ENCODE peak calls at places on chromosome 10, in ten cellular contexts. J is IMR-90, Q is transverse colon, V is HepG2, K is gastrocnemius medialis, Y is A549, F is H1, O is heart left ventricle, W is stomach, B is K562. N is an unnamed sample. For H3K4me1, the result is how much of the 10 kb centered on the place peaks cover.

GRCh38 chr10:76558586-76558985 is 1079.0 kb downstream of the KCNMA1 start:
- DNase-seq in J (peak), Q (peak), V (peak), K (no peak), Y (no peak), F (no peak), O (no peak), W (peak), B (no peak), N (peak)

GRCh38 chr10:48324580-48324979 is 18.1 kb downstream of the MAPK8 start:
- DNase-seq in J (no peak), Q (no peak), V (no peak), K (no peak), Y (no peak), F (no peak), O (no peak), W (no peak), B (no peak), N (no peak)

GRCh38 chr10:4812952-4813351 is 13.1 kb upstream of the AKR1E2 start:
- DNase-seq in J (peak), Q (no peak), V (peak), K (no peak), Y (peak), F (no peak), O (no peak), W (no peak), B (peak), N (no peak)

GRCh38 chr10:72081772-72082590 is 6.4 kb downstream of the SPOCK2 start:
- DNase-seq in J (no peak), Q (peak), V (no peak), K (no peak), Y (no peak), F (no peak), O (no peak), W (peak), B (no peak), N (peak)

GRCh38 chr10:86243651-86244155 is 122.9 kb downstream of the GRID1 start:
- DNase-seq in J (no peak), Q (no peak), V (no peak), K (no peak), Y (no peak), F (no peak), O (no peak), W (no peak), B (no peak), N (no peak)

GRCh38 chr10:118210276-118210675 is 131.8 kb downstream of the FAM204A start:
- DNase-seq in J (no peak), Q (no peak), V (no peak), K (no peak), Y (no peak), F (no peak), O (no peak), W (no peak), B (no peak), N (no peak)

GRCh38 chr10:102644066-102644645 is at the start of gene TRIM8:
- DNase-seq in J (no peak), Q (peak), V (peak), K (no peak), Y (peak), F (no peak), O (no peak), W (peak), B (peak), N (no peak)

GRCh38 chr10:117551322-117552155 is 9.0 kb downstream of the EMX2 start:
- DNase-seq in J (no peak), Q (no peak), V (no peak), K (no peak), Y (no peak), F (no peak), O (no peak), W (no peak), B (no peak), N (no peak)

GRCh38 chr10:68239596-68240150 is 7.8 kb upstream of the ATOH7 start:
- DNase-seq in J (peak), Q (no peak), V (no peak), K (no peak), Y (no peak), F (no peak), O (no peak), W (no peak), B (no peak), N (no peak)

GRCh38 chr10:12241810-12242529 is 46.0 kb downstream of the CDC123 start:
- DNase-seq in J (peak), Q (no peak), V (no peak), K (no peak), Y (no peak), F (no peak), O (peak), W (no peak), B (no peak), N (no peak)

GRCh38 chr10:57624066-57624465 is 643.6 kb downstream of the IPMK start:
- DNase-seq in J (no peak), Q (no peak), V (no peak), K (no peak), Y (no peak), F (no peak), O (no peak), W (no peak), B (no peak), N (no peak)

GRCh38 chr10:94403034-94403822 is 887 bp downstream of the TBC1D12 start:
- DNase-seq in J (peak), Q (peak), V (peak), K (peak), Y (peak), F (no peak), O (peak), W (peak), B (peak), N (peak)

GRCh38 chr10:122494833-122495232 is 33.5 kb downstream of the HTRA1 start:
- DNase-seq in J (peak), Q (no peak), V (no peak), K (peak), Y (no peak), F (no peak), O (no peak), W (no peak), B (no peak), N (no peak)

GRCh38 chr10:12782537-12782936 is 219.0 kb downstream of the CCDC3 start:
- DNase-seq in J (peak), Q (peak), V (peak), K (no peak), Y (peak), F (no peak), O (peak), W (peak), B (peak), N (peak)

GRCh38 chr10:126663328-126663727 is 7.2 kb downstream of the C10orf90 start:
- DNase-seq in J (no peak), Q (no peak), V (no peak), K (peak), Y (no peak), F (no peak), O (peak), W (no peak), B (no peak), N (peak)

GRCh38 chr10:84261236-84261635 is 16.4 kb downstream of the RGR start:
- DNase-seq in J (no peak), Q (no peak), V (no peak), K (no peak), Y (no peak), F (no peak), O (no peak), W (no peak), B (no peak), N (no peak)

GRCh38 chr10:35386594-35387174 is 50.4 kb downstream of the CCNY start:
- DNase-seq in J (peak), Q (no peak), V (peak), K (no peak), Y (no peak), F (no peak), O (peak), W (peak), B (peak), N (no peak)

DNA sequence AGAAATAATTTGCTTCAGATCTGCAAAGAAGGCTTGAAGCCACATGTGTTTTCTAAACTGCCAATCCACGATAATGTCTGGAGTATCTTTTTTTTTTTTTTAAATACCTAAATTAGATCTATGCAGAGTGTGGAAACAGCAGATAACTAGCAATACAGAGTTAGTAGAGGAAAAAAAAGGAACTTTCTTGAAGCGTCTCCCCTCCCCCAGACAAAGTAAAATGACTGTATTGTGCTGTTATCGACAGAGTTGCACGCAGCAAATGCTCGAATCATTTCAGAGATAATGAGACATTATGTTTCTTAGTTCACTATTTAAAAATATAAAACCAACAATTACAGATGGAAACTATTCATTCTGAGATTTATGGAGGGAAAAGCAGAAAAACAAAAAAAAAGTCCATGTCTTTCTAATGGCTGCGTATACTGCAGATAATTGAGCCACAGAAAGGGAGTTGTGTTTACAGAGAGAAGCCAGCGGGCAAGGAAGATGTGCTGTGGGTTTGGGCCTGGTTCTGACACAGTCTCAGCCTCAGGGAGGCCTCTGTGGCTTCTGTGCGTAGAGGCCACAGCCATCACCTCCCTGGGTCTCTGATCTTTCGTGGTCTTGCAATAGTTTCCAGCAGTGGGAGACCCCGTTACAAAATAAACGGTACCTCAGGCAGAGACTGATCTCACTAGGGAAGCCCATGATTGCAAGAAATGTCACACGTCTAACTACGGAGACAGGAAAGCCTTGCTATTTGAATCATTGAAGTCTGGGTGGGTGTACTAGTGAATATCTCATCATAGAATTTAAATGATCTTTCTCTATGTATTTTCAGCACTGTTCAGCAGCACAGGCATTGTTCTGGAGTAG is 19.1 kb upstream of the KLF6 start:
- DNase-seq in J (peak), Q (no peak), V (no peak), K (no peak), Y (no peak), F (no peak), O (no peak), W (no peak), B (peak), N (no peak)
- H3K4me1 ChIP-seq in J (under half), Q (half or more), V (half or more), K (half or more), Y (half or more), F (under half), O (half or more), W (under half), B (half or more), N (under half)

GRCh38 chr10:131900350-131901152 is at the start of gene PPP2R2D:
- DNase-seq in J (peak), Q (peak), V (peak), K (peak), Y (peak), F (peak), O (peak), W (peak), B (peak), N (peak)

GRCh38 chr10:131899695-131900349 is 986 bp upstream of the PPP2R2D start:
- DNase-seq in J (no peak), Q (no peak), V (no peak), K (no peak), Y (peak), F (no peak), O (no peak), W (no peak), B (no peak), N (peak)

GRCh38 chr10:131902211-131902610 is 1.4 kb downstream of the PPP2R2D start:
- DNase-seq in J (no peak), Q (no peak), V (no peak), K (no peak), Y (no peak), F (no peak), O (no peak), W (no peak), B (no peak), N (peak)

GRCh38 chr10:131902691-131903090 is 1.9 kb downstream of the PPP2R2D start:
- DNase-seq in J (no peak), Q (no peak), V (no peak), K (no peak), Y (no peak), F (no peak), O (no peak), W (no peak), B (no peak), N (peak)

GRCh38 chr10:131901181-131901829 is 497 bp downstream of the PPP2R2D start:
- DNase-seq in J (peak), Q (peak), V (no peak), K (peak), Y (peak), F (no peak), O (peak), W (peak), B (no peak), N (peak)
- TF ChIP-seq POLR2A in J (no peak), Q (peak), V (no peak), K (no peak), Y (no peak), F (peak), O (no peak), W (no peak), B (no peak), N (no peak)

GRCh38 chr10:125096371-125096770 is 64.0 kb downstream of the CTBP2 start:
- DNase-seq in J (no peak), Q (no peak), V (no peak), K (no peak), Y (no peak), F (no peak), O (no peak), W (no peak), B (no peak), N (peak)
- H3K27ac ChIP-seq in J (no peak), Q (no peak), V (no peak), K (no peak), Y (no peak), F (no peak), O (no peak), W (peak), B (no peak), N (no peak)

GRCh38 chr10:30991647-30992011 is 40.0 kb downstream of the ZNF438 start:
- DNase-seq in J (no peak), Q (no peak), V (no peak), K (no peak), Y (no peak), F (no peak), O (no peak), W (no peak), B (no peak), N (no peak)
- H3K4me1 ChIP-seq in J (under half), Q (under half), V (under half), K (under half), Y (under half), F (under half), O (under half), W (under half), B (under half), N (under half)

GRCh38 chr10:948347-948746 is 16.8 kb upstream of the LARP4B start:
- DNase-seq in J (no peak), Q (no peak), V (no peak), K (no peak), Y (no peak), F (no peak), O (no peak), W (no peak), B (no peak), N (no peak)

GRCh38 chr10:947881-948280 is 16.4 kb upstream of the LARP4B start:
- DNase-seq in J (no peak), Q (no peak), V (no peak), K (no peak), Y (no peak), F (no peak), O (no peak), W (no peak), B (no peak), N (no peak)

GRCh38 chr10:945778-946177 is 14.3 kb upstream of the LARP4B start:
- DNase-seq in J (no peak), Q (no peak), V (no peak), K (no peak), Y (no peak), F (no peak), O (no peak), W (no peak), B (no peak), N (no peak)

GRCh38 chr10:947051-947450 is 15.5 kb upstream of the LARP4B start:
- DNase-seq in J (no peak), Q (no peak), V (no peak), K (no peak), Y (no peak), F (no peak), O (no peak), W (no peak), B (no peak), N (no peak)

DNA sequence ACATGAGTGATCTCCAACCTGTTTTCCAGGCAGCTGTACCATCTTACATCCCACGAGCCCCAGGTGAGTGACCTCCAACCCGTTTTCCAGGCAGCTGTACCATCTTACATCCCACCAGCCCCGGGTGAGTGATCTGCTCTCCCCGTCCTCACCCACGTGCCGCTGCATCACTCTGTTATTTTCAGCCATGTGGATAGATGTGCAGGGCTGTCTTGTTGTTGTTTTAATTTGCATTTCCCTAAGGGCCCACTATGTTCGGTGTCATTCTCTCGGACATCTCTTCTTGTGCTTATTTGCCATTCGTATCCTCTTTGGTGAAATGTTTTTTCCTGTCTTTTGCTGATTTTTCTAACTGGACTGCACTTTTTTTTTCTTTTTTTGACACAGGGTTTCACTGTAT is 17.9 kb upstream of the LARP4B start:
- DNase-seq in J (no peak), Q (no peak), V (no peak), K (no peak), Y (no peak), F (no peak), O (no peak), W (no peak), B (no peak), N (no peak)
- TF ChIP-seq POLR2A in J (no peak), Q (no peak), V (no peak), K (no peak), Y (no peak), F (no peak), O (no peak), W (no peak), B (no peak), N (no peak)

GRCh38 chr10:79402625-79402946 is 42.8 kb downstream of the ZCCHC24 start:
- DNase-seq in J (no peak), Q (no peak), V (no peak), K (no peak), Y (no peak), F (no peak), O (no peak), W (no peak), B (no peak), N (no peak)

GRCh38 chr10:79404690-79405131 is 40.7 kb downstream of the ZCCHC24 start:
- DNase-seq in J (no peak), Q (peak), V (no peak), K (peak), Y (no peak), F (no peak), O (peak), W (no peak), B (no peak), N (no peak)

GRCh38 chr10:79402951-79403350 is 42.5 kb downstream of the ZCCHC24 start:
- DNase-seq in J (no peak), Q (no peak), V (no peak), K (peak), Y (no peak), F (no peak), O (no peak), W (peak), B (no peak), N (peak)

GRCh38 chr10:79404231-79404609 is 41.2 kb downstream of the ZCCHC24 start:
- DNase-seq in J (peak), Q (peak), V (peak), K (peak), Y (no peak), F (no peak), O (peak), W (peak), B (peak), N (peak)

DNA sequence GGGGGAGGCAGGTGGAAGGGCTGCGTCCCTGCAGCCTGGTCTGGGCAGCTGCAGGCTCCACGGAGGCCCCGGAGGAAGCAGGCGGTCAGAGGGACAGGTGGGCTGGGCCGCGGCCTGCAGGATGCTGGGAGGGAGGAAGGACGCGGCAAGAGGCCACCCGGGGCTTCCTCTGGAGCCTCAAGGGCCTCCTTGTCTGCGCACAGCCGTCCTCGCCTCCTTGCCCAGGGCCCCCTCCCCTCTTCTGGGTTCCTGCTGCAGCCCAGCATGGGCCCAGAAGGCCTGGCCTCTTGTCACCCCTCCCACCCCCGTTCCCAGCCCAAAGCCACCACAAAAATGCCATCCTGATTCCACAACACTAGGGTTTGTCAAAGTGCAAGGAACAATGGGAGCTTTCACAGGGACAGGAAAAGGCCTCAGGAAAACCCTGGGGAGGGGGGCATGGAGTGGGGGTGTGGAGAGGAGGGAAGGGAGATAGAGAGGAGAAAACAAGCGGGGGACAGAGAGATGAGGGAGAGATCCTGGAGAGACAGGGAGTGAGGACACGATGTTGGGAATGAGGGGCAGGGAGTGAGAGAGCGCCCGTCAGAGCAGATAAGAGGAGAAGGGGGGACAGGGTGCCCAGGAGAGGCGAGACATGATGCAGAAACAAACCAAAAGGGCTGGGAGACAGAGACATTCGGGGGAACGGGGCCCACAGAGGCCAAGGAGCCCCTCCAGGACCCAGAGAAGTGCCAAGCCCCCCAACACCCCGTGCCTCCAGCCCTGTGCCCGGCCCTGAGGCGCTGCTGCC is 41.8 kb downstream of the ZCCHC24 start:
- DNase-seq in J (no peak), Q (no peak), V (peak), K (peak), Y (no peak), F (no peak), O (peak), W (no peak), B (no peak), N (peak)
- H3K27ac ChIP-seq in J (peak), Q (no peak), V (peak), K (peak), Y (no peak), F (no peak), O (peak), W (no peak), B (no peak), N (no peak)

N was measured in sigmoid colon.